ENCODE peak calls at places on chromosomes 11 and 22, in eight cellular contexts. One of them, this sample, is unnamed.

GRCh38 chr11:110728476-110728875 is 16.2 kb upstream of the ARHGAP20 start:
- DNase-seq in GM23248: peak; percentile 65
- DNase-seq in HepG2: no peak
- DNase-seq in H9: no peak
- DNase-seq in HCT116: no peak
- DNase-seq in SK-N-SH: no peak
- DNase-seq in kidney: no peak
- DNase-seq in neuronal stem cell: no peak
- DNase-seq in this sample: no peak

GRCh38 chr11:6391548-6392134 is 1.4 kb downstream of the SMPD1 start:
- DNase-seq in HepG2: no peak
- DNase-seq in kidney: no peak
- DNase-seq in neuronal stem cell: no peak
- DNase-seq in GM23248: no peak
- DNase-seq in H9: no peak
- DNase-seq in SK-N-SH: no peak
- DNase-seq in HCT116: no peak
- DNase-seq in this sample: no peak

GRCh38 chr11:112292785-112293407 is 32.2 kb upstream of the PLET1 start:
- DNase-seq in SK-N-SH: no peak
- DNase-seq in kidney: no peak
- DNase-seq in HCT116: no peak
- DNase-seq in neuronal stem cell: no peak
- DNase-seq in HepG2: no peak
- DNase-seq in H9: no peak
- DNase-seq in GM23248: peak; percentile 93
- DNase-seq in this sample: peak; percentile 96

GRCh38 chr11:112724194-112724790 is 236.9 kb upstream of the NCAM1 start:
- DNase-seq in neuronal stem cell: no peak
- DNase-seq in H9: no peak
- DNase-seq in SK-N-SH: peak; percentile 39
- DNase-seq in HepG2: no peak
- DNase-seq in kidney: no peak
- DNase-seq in GM23248: no peak
- DNase-seq in HCT116: no peak
- DNase-seq in this sample: no peak

GRCh38 chr11:134483291-134483690 is 71.2 kb upstream of the B3GAT1 start:
- DNase-seq in H9: peak; percentile 14
- DNase-seq in SK-N-SH: no peak
- DNase-seq in HCT116: no peak
- DNase-seq in HepG2: no peak
- DNase-seq in neuronal stem cell: no peak
- DNase-seq in GM23248: no peak
- DNase-seq in kidney: no peak
- DNase-seq in this sample: no peak

GRCh38 chr11:68840661-68841653 is 759 bp downstream of the CPT1A start:
- DNase-seq in neuronal stem cell: no peak
- DNase-seq in SK-N-SH: peak; percentile 79
- DNase-seq in HCT116: no peak
- DNase-seq in HepG2: no peak
- DNase-seq in GM23248: peak; percentile 76
- DNase-seq in kidney: peak; percentile 89
- DNase-seq in H9: no peak
- DNase-seq in this sample: peak; percentile 77

GRCh38 chr11:115226556-115226955 is 277.7 kb downstream of the CADM1 start:
- DNase-seq in HCT116: no peak
- DNase-seq in GM23248: peak; percentile 68
- DNase-seq in HepG2: peak; percentile 39
- DNase-seq in kidney: no peak
- DNase-seq in H9: peak; percentile 84
- DNase-seq in neuronal stem cell: peak; percentile 55
- DNase-seq in SK-N-SH: no peak
- DNase-seq in this sample: peak; percentile 96

GRCh38 chr11:134355656-134356055 is 23.9 kb downstream of the GLB1L2 start:
- DNase-seq in HepG2: no peak
- DNase-seq in HCT116: no peak
- DNase-seq in GM23248: no peak
- DNase-seq in H9: no peak
- DNase-seq in SK-N-SH: no peak
- DNase-seq in kidney: no peak
- DNase-seq in neuronal stem cell: no peak
- DNase-seq in this sample: no peak

GRCh38 chr22:33440756-33441155 is 382.6 kb upstream of the SYN3 start:
- DNase-seq in SK-N-SH: no peak
- DNase-seq in GM23248: no peak
- DNase-seq in HCT116: no peak
- DNase-seq in kidney: no peak
- DNase-seq in neuronal stem cell: no peak
- DNase-seq in H9: no peak
- DNase-seq in HepG2: no peak
- DNase-seq in this sample: peak; percentile 5

GRCh38 chr22:17612057-17612456 is 16.5 kb downstream of the ATP6V1E1 start:
- DNase-seq in kidney: no peak
- DNase-seq in SK-N-SH: no peak
- DNase-seq in HepG2: no peak
- DNase-seq in HCT116: no peak
- DNase-seq in H9: no peak
- DNase-seq in neuronal stem cell: no peak
- DNase-seq in GM23248: peak; percentile 43
- DNase-seq in this sample: no peak

GRCh38 chr11:27200779-27201453 is 160.3 kb downstream of the BBOX1 start:
- DNase-seq in SK-N-SH: no peak
- DNase-seq in neuronal stem cell: no peak
- DNase-seq in GM23248: no peak
- DNase-seq in HepG2: no peak
- DNase-seq in kidney: no peak
- DNase-seq in HCT116: no peak
- DNase-seq in H9: no peak
- DNase-seq in this sample: no peak

GRCh38 chr11:34337016-34337415 is 20.8 kb downstream of the ABTB2 start:
- DNase-seq in HCT116: no peak
- DNase-seq in HepG2: no peak
- DNase-seq in H9: no peak
- DNase-seq in neuronal stem cell: no peak
- DNase-seq in SK-N-SH: no peak
- DNase-seq in GM23248: no peak
- DNase-seq in kidney: no peak
- DNase-seq in this sample: no peak

GRCh38 chr22:37138879-37139561 is 10.7 kb downstream of the IL2RB start:
- DNase-seq in HepG2: no peak
- DNase-seq in neuronal stem cell: no peak
- DNase-seq in H9: no peak
- DNase-seq in SK-N-SH: no peak
- DNase-seq in HCT116: no peak
- DNase-seq in GM23248: no peak
- DNase-seq in kidney: no peak
- DNase-seq in this sample: no peak

GRCh38 chr11:12220305-12220704 is 109.9 kb downstream of the MICAL2 start:
- DNase-seq in HCT116: no peak
- DNase-seq in neuronal stem cell: no peak
- DNase-seq in HepG2: no peak
- DNase-seq in kidney: no peak
- DNase-seq in SK-N-SH: no peak
- DNase-seq in H9: no peak
- DNase-seq in GM23248: no peak
- DNase-seq in this sample: no peak

GRCh38 chr11:29518389-29519174 is 498.2 kb downstream of the KCNA4 start:
- DNase-seq in HepG2: no peak
- DNase-seq in SK-N-SH: no peak
- DNase-seq in H9: peak; percentile 47
- DNase-seq in kidney: no peak
- DNase-seq in GM23248: no peak
- DNase-seq in HCT116: no peak
- DNase-seq in neuronal stem cell: no peak
- DNase-seq in this sample: no peak
- H3K9ac ChIP-seq in HepG2: no peak overlapping the region
- H3K9ac ChIP-seq in SK-N-SH: no peak overlapping the region
- H3K9ac ChIP-seq in H9: no peak overlapping the region
- H3K9ac ChIP-seq in kidney: no peak overlapping the region
- H3K9ac ChIP-seq in GM23248: no peak overlapping the region
- H3K9ac ChIP-seq in HCT116: no peak overlapping the region
- H3K9ac ChIP-seq in neuronal stem cell: no peak overlapping the region
- H3K9ac ChIP-seq in this sample: no peak overlapping the region

GRCh38 chr22:22164541-22165272 is 79.9 kb upstream of the VPREB1 start:
- DNase-seq in HepG2: no peak
- DNase-seq in SK-N-SH: no peak
- DNase-seq in H9: no peak
- DNase-seq in HCT116: no peak
- DNase-seq in kidney: no peak
- DNase-seq in neuronal stem cell: no peak
- DNase-seq in GM23248: no peak
- DNase-seq in this sample: no peak

GRCh38 chr22:22159384-22159783 is 85.2 kb upstream of the VPREB1 start:
- DNase-seq in HCT116: no peak
- DNase-seq in HepG2: no peak
- DNase-seq in GM23248: no peak
- DNase-seq in kidney: no peak
- DNase-seq in SK-N-SH: no peak
- DNase-seq in neuronal stem cell: no peak
- DNase-seq in H9: no peak
- DNase-seq in this sample: no peak

GRCh38 chr22:22158207-22158816 is 86.3 kb upstream of the VPREB1 start:
- DNase-seq in SK-N-SH: no peak
- DNase-seq in kidney: no peak
- DNase-seq in neuronal stem cell: no peak
- DNase-seq in H9: no peak
- DNase-seq in HCT116: no peak
- DNase-seq in GM23248: no peak
- DNase-seq in HepG2: no peak
- DNase-seq in this sample: no peak

GRCh38 chr22:22158965-22159364 is 85.6 kb upstream of the VPREB1 start:
- DNase-seq in HCT116: no peak
- DNase-seq in HepG2: no peak
- DNase-seq in H9: no peak
- DNase-seq in kidney: no peak
- DNase-seq in SK-N-SH: no peak
- DNase-seq in neuronal stem cell: no peak
- DNase-seq in GM23248: no peak
- DNase-seq in this sample: no peak

GRCh38 chr22:22161924-22162851 is 82.4 kb upstream of the VPREB1 start:
- DNase-seq in GM23248: no peak
- DNase-seq in H9: no peak
- DNase-seq in kidney: no peak
- DNase-seq in HCT116: no peak
- DNase-seq in SK-N-SH: no peak
- DNase-seq in HepG2: no peak
- DNase-seq in neuronal stem cell: no peak
- DNase-seq in this sample: no peak
- H3K9ac ChIP-seq in GM23248: no peak overlapping the region
- H3K9ac ChIP-seq in H9: no peak overlapping the region
- H3K9ac ChIP-seq in kidney: no peak overlapping the region
- H3K9ac ChIP-seq in HCT116: no peak overlapping the region
- H3K9ac ChIP-seq in SK-N-SH: no peak overlapping the region
- H3K9ac ChIP-seq in HepG2: no peak overlapping the region
- H3K9ac ChIP-seq in neuronal stem cell: no peak overlapping the region
- H3K9ac ChIP-seq in this sample: no peak overlapping the region

DNA sequence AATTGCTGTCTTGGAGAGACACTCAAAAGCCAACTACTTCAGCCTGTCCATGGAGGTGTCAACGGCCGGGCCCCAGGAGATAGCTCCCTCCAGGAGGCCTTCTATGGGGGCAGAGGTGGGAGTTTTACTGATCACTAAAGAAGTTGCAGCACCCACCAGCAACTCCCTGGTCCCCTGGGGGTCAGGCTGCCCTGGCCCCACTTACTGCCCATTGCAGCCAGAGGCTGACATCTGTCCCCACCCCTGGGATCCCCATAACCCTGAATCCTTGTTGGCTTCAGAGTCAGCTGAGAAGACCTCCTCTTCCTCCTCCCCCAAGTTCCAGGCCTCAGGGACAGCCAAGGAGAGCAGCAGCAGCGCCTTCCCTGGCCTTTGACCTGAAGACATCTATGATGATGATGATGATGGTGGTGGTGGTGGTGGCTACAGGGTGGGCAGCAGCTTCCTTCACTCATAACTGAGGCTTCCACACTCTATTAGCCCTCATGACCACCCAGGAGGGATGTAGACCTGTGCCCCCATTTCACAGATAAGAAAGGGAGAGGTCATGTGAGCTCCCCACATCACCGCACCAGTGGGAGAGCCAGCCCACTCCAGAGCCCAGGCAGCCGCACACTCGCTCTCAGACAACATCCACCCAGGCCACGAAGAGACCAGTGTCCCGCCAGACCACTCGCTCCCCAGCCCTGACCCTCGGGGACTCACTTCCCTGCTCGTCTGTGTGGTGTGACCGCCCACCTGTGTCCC is 43.8 kb upstream of the FGF3 start:
- DNase-seq in H9: no peak
- DNase-seq in neuronal stem cell: no peak
- DNase-seq in HepG2: no peak
- DNase-seq in SK-N-SH: no peak
- DNase-seq in GM23248: no peak
- DNase-seq in kidney: no peak
- DNase-seq in HCT116: no peak
- DNase-seq in this sample: no peak
- H3K9ac ChIP-seq in H9: no peak overlapping the region
- H3K9ac ChIP-seq in neuronal stem cell: no peak overlapping the region
- H3K9ac ChIP-seq in HepG2: no peak overlapping the region
- H3K9ac ChIP-seq in SK-N-SH: no peak overlapping the region
- H3K9ac ChIP-seq in GM23248: no peak overlapping the region
- H3K9ac ChIP-seq in kidney: no peak overlapping the region
- H3K9ac ChIP-seq in HCT116: no peak overlapping the region
- H3K9ac ChIP-seq in this sample: no peak overlapping the region

DNA sequence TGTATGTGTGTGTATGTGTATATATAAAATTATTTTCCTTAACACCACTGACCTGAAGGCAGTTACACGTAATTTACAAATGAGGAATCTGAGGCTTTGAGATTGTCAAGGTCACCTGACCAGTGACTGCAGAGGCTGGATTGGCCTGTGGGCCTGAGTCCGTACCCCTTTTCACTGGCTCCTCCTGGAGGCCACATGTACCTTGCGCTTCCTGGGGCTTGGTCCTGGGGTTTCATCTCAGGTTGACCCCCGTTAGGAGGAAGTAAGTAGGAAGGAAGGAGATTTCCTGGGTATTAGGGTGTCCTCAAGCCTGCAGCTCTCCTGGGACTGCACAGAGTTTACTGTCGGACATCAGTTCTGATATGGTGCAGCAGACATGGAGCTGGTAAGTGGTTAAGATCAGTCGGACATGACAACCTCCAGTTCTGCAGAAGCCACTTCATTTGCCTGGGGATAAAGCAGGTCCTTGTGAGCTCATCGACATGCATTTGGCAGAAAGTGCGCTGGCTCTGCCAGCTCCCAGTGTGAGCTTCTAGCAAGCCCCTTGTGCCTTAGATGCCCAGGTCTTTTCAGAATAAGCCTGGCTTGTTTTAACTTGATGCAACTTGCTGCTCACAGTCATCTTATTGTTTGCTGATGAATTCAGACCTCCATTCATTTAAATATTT is 36.6 kb downstream of the ST3GAL4 start:
- DNase-seq in kidney: no peak
- DNase-seq in H9: peak; percentile 61
- DNase-seq in HepG2: peak; percentile 15
- DNase-seq in SK-N-SH: no peak
- DNase-seq in neuronal stem cell: no peak
- DNase-seq in HCT116: no peak
- DNase-seq in GM23248: peak; percentile 22
- DNase-seq in this sample: no peak
- H3K9ac ChIP-seq in kidney: peak overlapping the region; percentile 56
- H3K9ac ChIP-seq in H9: no peak overlapping the region
- H3K9ac ChIP-seq in HepG2: no peak overlapping the region
- H3K9ac ChIP-seq in SK-N-SH: no peak overlapping the region
- H3K9ac ChIP-seq in neuronal stem cell: no peak overlapping the region
- H3K9ac ChIP-seq in HCT116: no peak overlapping the region
- H3K9ac ChIP-seq in GM23248: no peak overlapping the region
- H3K9ac ChIP-seq in this sample: no peak overlapping the region